ENCODE peak calls at places on chromosomes 6 and 20, in five cellular contexts. Y is endothelial cell, P is GM12864, U is OCI-LY7, B is small intestine. Z is an unnamed sample.

GRCh38 chr6:136866872-136867416 is 44.6 kb downstream of the PEX7 start:
- DNase-seq in B (no peak), Y (no peak), P (no peak), U (no peak), Z (no peak)

GRCh38 chr6:91490672-91491071 is 903.8 kb upstream of the MAP3K7 start:
- DNase-seq in Y (no peak), B (no peak), P (no peak), U (no peak), Z (no peak)

GRCh38 chr20:46811328-46812084 is 83.1 kb upstream of the EYA2 start:
- DNase-seq in Y (no peak), P (no peak), U (no peak), B (no peak), Z (no peak)

GRCh38 chr6:109117346-109118035 is 22.2 kb downstream of the CEP57L1 start:
- DNase-seq in U (peak; percentile 76), B (peak; percentile 81), Y (no peak), P (no peak), Z (no peak)

GRCh38 chr6:31568537-31568961 is 3.5 kb upstream of the LTA start:
- DNase-seq in P (peak; percentile 90), Y (no peak), B (no peak), U (peak; percentile 76), Z (no peak)

GRCh38 chr6:37493047-37493995 is 6.4 kb downstream of the CCDC167 start:
- DNase-seq in P (no peak), B (no peak), U (no peak), Y (no peak), Z (no peak)

GRCh38 chr20:16520154-16520553 is 53.1 kb downstream of the KIF16B start:
- DNase-seq in B (no peak), Y (no peak), P (no peak), U (no peak), Z (no peak)

GRCh38 chr6:80181352-80182081 is 75.0 kb downstream of the BCKDHB start:
- DNase-seq in B (no peak), Y (no peak), P (no peak), U (no peak), Z (no peak)

GRCh38 chr20:44629017-44629385 is 22.5 kb downstream of the ADA start:
- DNase-seq in B (no peak), U (no peak), P (no peak), Y (no peak), Z (no peak)

GRCh38 chr20:36666181-36666740 is 20.3 kb upstream of the SLA2 start:
- DNase-seq in B (no peak), Y (no peak), P (no peak), U (peak; percentile 35), Z (no peak)

Z was measured in tibial nerve.